ENCODE peak calls at places on chromosomes 2 and 18, in five cellular contexts. L is K562, V is IMR-90, A is HepG2, M is GM12878. P is an unnamed sample.

GRCh38 chr2:40734797-40735196 is 282.9 kb upstream of the SLC8A1 start:
- DNase-seq in L (no peak), V (peak), A (no peak), M (no peak), P (no peak)

GRCh38 chr18:11689972-11690570 is 1.0 kb downstream of the GNAL start:
- DNase-seq in L (no peak), V (peak), A (no peak), M (no peak), P (no peak)

GRCh38 chr18:58221060-58221725 is 177.2 kb downstream of the NEDD4L start:
- DNase-seq in L (peak), V (peak), A (peak), M (no peak), P (no peak)

GRCh38 chr2:3062476-3063260 is 314.9 kb downstream of the EIPR1 start:
- DNase-seq in L (no peak), V (no peak), A (no peak), M (no peak), P (no peak)

GRCh38 chr2:229342376-229342775 is 71.3 kb upstream of the PID1 start:
- DNase-seq in L (peak), V (no peak), A (peak), M (no peak), P (peak)

GRCh38 chr18:23183356-23184150 is 48.3 kb downstream of the CABLES1 start:
- DNase-seq in L (no peak), V (peak), A (no peak), M (no peak), P (no peak)

GRCh38 chr2:219576505-219577388 is 4.6 kb downstream of the INHA start:
- DNase-seq in L (peak), V (peak), A (peak), M (no peak), P (no peak)

GRCh38 chr2:73925033-73925704 is 1.5 kb upstream of the DGUOK start:
- DNase-seq in L (peak), V (no peak), A (no peak), M (no peak), P (no peak)

GRCh38 chr18:39523281-39523680 is 1957.7 kb upstream of the CELF4 start:
- DNase-seq in L (no peak), V (peak), A (peak), M (no peak), P (no peak)

GRCh38 chr2:62178741-62179271 is 17.1 kb upstream of the B3GNT2 start:
- DNase-seq in L (no peak), V (peak), A (no peak), M (no peak), P (no peak)

GRCh38 chr2:120874401-120874821 is 138.7 kb downstream of the GLI2 start:
- DNase-seq in L (no peak), V (no peak), A (no peak), M (no peak), P (no peak)

GRCh38 chr2:3495956-3496355 is 23.4 kb downstream of the ADI1 start:
- DNase-seq in L (no peak), V (no peak), A (no peak), M (no peak), P (no peak)

GRCh38 chr2:85433511-85434089 is 15.1 kb downstream of the SH2D6 start:
- DNase-seq in L (no peak), V (peak), A (no peak), M (no peak), P (peak)

GRCh38 chr2:118641711-118642110 is 205.7 kb downstream of the EN1 start:
- DNase-seq in L (no peak), V (no peak), A (no peak), M (no peak), P (no peak)

GRCh38 chr18:48750485-48751175 is 200.1 kb downstream of the SMAD7 start:
- DNase-seq in L (no peak), V (no peak), A (no peak), M (no peak), P (no peak)

GRCh38 chr2:17083902-17084301 is 418.3 kb upstream of the CYRIA start:
- DNase-seq in L (no peak), V (no peak), A (no peak), M (no peak), P (peak)

GRCh38 chr18:34461266-34461665 is 236.6 kb upstream of the NOL4 start:
- DNase-seq in L (no peak), V (no peak), A (no peak), M (no peak), P (no peak)

GRCh38 chr2:33786881-33787280 is 187.8 kb upstream of the FAM98A start:
- DNase-seq in L (no peak), V (no peak), A (no peak), M (no peak), P (no peak)

GRCh38 chr2:26414291-26414690 is 12.6 kb downstream of the DRC1 start:
- DNase-seq in L (no peak), V (peak), A (no peak), M (no peak), P (no peak)

GRCh38 chr2:95274291-95275150 is at the start of gene PROM2:
- DNase-seq in L (no peak), V (no peak), A (no peak), M (no peak), P (no peak)

GRCh38 chr18:11124054-11124453 is 25.3 kb downstream of the PIEZO2 start:
- DNase-seq in L (no peak), V (no peak), A (peak), M (no peak), P (no peak)

GRCh38 chr2:152647417-152648010 is 69.7 kb downstream of the PRPF40A start:
- DNase-seq in L (no peak), V (peak), A (no peak), M (no peak), P (no peak)

GRCh38 chr2:231191896-231192872 is 6.2 kb upstream of the ARMC9 start:
- DNase-seq in L (peak), V (peak), A (peak), M (no peak), P (peak)

GRCh38 chr2:241964133-241964532 is 94.6 kb downstream of the RTP5 start:
- DNase-seq in L (no peak), V (no peak), A (no peak), M (no peak), P (no peak)

GRCh38 chr2:64419591-64420165 is 34.3 kb upstream of the LGALSL start:
- DNase-seq in L (no peak), V (no peak), A (no peak), M (no peak), P (no peak)

DNA sequence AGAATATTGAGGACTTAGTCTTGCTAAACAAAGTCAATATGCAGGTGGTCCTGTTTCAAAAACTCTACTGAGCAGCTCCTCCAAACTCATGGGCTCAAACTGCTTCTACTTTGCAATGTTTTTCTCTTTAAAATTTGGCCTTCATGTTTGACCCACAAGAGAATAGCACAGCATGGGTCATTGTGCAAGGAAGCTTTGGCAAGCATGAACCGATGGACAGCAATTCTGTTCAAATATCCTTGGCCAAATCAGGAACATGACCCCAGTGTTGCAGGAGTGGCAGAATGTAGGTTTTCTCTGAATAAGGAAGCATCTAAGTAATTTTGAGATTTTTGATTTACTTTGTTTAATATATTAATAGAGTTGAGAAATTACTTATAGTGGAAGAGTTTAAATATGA is 477.9 kb downstream of the KCNJ3 start:
- DNase-seq in L (no peak), V (no peak), A (no peak), M (no peak), P (no peak)
- TF ChIP-seq MXI1 in L (no peak), V (no peak), A (no peak), M (no peak), P (no peak)

GRCh38 chr2:207075456-207075855 is 90.3 kb downstream of the KLF7 start:
- DNase-seq in L (no peak), V (no peak), A (no peak), M (no peak), P (no peak)

GRCh38 chr2:207071820-207072219 is 93.9 kb downstream of the KLF7 start:
- DNase-seq in L (no peak), V (no peak), A (no peak), M (no peak), P (no peak)

GRCh38 chr2:207072579-207072978 is 93.2 kb downstream of the KLF7 start:
- DNase-seq in L (no peak), V (no peak), A (no peak), M (no peak), P (no peak)

GRCh38 chr2:207078186-207078798 is 87.5 kb downstream of the KLF7 start:
- DNase-seq in L (no peak), V (no peak), A (no peak), M (no peak), P (no peak)

GRCh38 chr2:207073791-207074678 is 91.7 kb downstream of the KLF7 start:
- DNase-seq in L (no peak), V (peak), A (no peak), M (no peak), P (no peak)
- TF ChIP-seq MXI1 in L (no peak), V (no peak), A (no peak), M (no peak), P (no peak)

GRCh38 chr2:55766947-55767346 is 73.3 kb upstream of the PNPT1 start:
- DNase-seq in L (no peak), V (no peak), A (no peak), M (no peak), P (no peak)

GRCh38 chr2:55772309-55772980 is 78.8 kb upstream of the PNPT1 start:
- DNase-seq in L (no peak), V (no peak), A (no peak), M (no peak), P (no peak)

GRCh38 chr2:55763721-55764120 is 70.1 kb upstream of the PNPT1 start:
- DNase-seq in L (no peak), V (no peak), A (no peak), M (no peak), P (no peak)

GRCh38 chr2:55771612-55772011 is 78.0 kb upstream of the PNPT1 start:
- DNase-seq in L (peak), V (peak), A (peak), M (no peak), P (peak)

DNA sequence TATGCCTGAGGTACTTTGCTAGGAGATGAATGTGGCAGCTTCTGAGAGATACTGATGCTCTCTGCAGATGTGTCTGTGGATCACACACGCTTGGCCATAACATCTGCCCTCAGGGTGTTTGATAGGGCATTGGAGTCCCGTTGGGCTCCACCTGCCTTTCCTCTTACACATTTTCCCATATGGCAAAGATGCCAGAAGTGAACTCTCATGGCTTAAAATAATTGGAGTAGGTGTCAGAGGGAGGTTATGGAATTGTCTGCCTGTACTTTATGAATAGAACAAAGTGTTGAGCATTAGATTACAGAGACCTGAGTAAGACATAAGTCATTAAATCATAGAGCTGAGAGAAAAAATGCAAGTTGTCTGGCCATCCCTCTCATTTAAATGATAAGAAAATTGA is 75.3 kb upstream of the PNPT1 start:
- DNase-seq in L (no peak), V (no peak), A (no peak), M (no peak), P (no peak)
- TF ChIP-seq MXI1 in L (no peak), V (no peak), A (no peak), M (no peak), P (no peak)

GRCh38 chr2:226325541-226325940 is 474.1 kb downstream of the IRS1 start:
- DNase-seq in L (no peak), V (no peak), A (no peak), M (no peak), P (no peak)
- TF ChIP-seq MXI1 in L (no peak), V (no peak), A (no peak), M (no peak), P (no peak)

GRCh38 chr2:72138921-72139381 is 8.7 kb downstream of the CYP26B1 start:
- DNase-seq in L (no peak), V (no peak), A (no peak), M (no peak), P (peak)
- TF ChIP-seq MXI1 in L (no peak), V (no peak), A (no peak), M (no peak), P (no peak)

GRCh38 chr18:76756491-76757288 is 65.7 kb upstream of the ZNF236 start:
- DNase-seq in L (no peak), V (no peak), A (peak), M (no peak), P (no peak)
- TF ChIP-seq MXI1 in L (no peak), V (no peak), A (no peak), M (no peak), P (no peak)

DNA sequence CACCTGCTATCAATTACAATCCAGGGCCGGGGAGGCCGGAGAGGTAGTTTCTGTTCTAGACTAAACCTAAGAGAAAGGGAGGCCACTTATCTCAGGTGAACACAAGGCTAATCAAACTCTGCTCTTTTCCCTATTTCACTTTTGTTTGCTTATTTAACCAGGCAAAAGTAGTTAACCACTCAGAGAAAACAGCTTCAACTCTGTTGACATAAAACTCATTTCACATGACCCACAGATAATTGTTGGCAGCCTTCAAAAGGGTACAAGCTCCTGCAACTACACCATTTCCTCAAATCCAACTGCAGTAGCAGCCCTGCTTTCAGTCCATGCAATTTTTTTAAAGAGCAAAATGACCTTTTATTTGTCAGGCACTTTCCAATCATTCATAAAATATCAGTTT is 27.7 kb upstream of the SLC9A2 start:
- DNase-seq in L (no peak), V (no peak), A (no peak), M (no peak), P (no peak)
- TF ChIP-seq MXI1 in L (no peak), V (no peak), A (no peak), M (no peak), P (no peak)

GRCh38 chr2:67311536-67311935 is 85.6 kb upstream of the ETAA1 start:
- DNase-seq in L (no peak), V (peak), A (no peak), M (no peak), P (peak)

GRCh38 chr2:67313536-67313935 is 83.6 kb upstream of the ETAA1 start:
- DNase-seq in L (no peak), V (no peak), A (no peak), M (no peak), P (no peak)

GRCh38 chr2:67304300-67304890 is 92.7 kb upstream of the ETAA1 start:
- DNase-seq in L (no peak), V (no peak), A (no peak), M (no peak), P (no peak)

GRCh38 chr2:67309281-67309680 is 87.9 kb upstream of the ETAA1 start:
- DNase-seq in L (no peak), V (peak), A (peak), M (no peak), P (no peak)
- TF ChIP-seq MXI1 in L (no peak), V (no peak), A (no peak), M (no peak), P (no peak)

GRCh38 chr2:191740016-191740419 is 62.1 kb downstream of the NABP1 start:
- DNase-seq in L (no peak), V (no peak), A (no peak), M (peak), P (no peak)
- TF ChIP-seq MXI1 in L (no peak), V (no peak), A (no peak), M (no peak), P (no peak)

DNA sequence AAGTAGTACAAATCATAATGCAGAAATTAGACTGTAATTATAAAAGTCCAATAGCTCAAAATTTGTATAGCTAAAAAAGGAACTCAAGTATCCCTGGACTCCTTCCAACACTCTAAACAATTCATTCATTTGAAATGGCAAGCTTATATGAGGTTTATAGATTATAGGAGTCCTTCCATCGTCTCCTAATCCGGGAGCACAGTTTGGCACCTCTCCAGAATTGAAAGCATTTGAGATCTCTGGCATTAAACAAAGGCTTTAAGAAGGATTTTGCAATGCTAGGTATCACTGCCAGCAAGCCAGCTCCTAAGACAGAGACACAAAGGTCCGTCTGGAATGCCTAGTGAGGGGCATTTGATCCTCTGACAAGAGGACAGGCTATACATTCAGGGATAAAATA is 90.9 kb downstream of the ACVR1 start:
- DNase-seq in L (no peak), V (peak), A (no peak), M (no peak), P (no peak)
- TF ChIP-seq MXI1 in L (no peak), V (no peak), A (no peak), M (no peak), P (no peak)

P was measured in SK-N-SH.